ENCODE peak calls at places on chromosome 15, in nine cellular contexts. One of them, this sample, is unnamed.

GRCh38 chr15:23866832-23867231 is 179.7 kb upstream of the NDN start:
- DNase-seq in SK-N-SH: peak; percentile 24
- DNase-seq in fibroblast of lung: no peak
- DNase-seq in neural progenitor cell: peak; percentile 36
- DNase-seq in astrocyte: no peak
- DNase-seq in neuronal stem cell: peak; percentile 30
- DNase-seq in IMR-90: no peak
- DNase-seq in H1: no peak
- DNase-seq in Karpas-422: no peak
- DNase-seq in this sample: peak; percentile 16

GRCh38 chr15:41666353-41666920 is 6.2 kb downstream of the MGA start:
- DNase-seq in SK-N-SH: no peak
- DNase-seq in fibroblast of lung: peak; percentile 57
- DNase-seq in neural progenitor cell: no peak
- DNase-seq in astrocyte: peak; percentile 40
- DNase-seq in neuronal stem cell: no peak
- DNase-seq in IMR-90: peak; percentile 72
- DNase-seq in H1: no peak
- DNase-seq in Karpas-422: no peak
- DNase-seq in this sample: peak; percentile 54

GRCh38 chr15:91482799-91483198 is 370.7 kb upstream of the SLCO3A1 start:
- DNase-seq in SK-N-SH: no peak
- DNase-seq in fibroblast of lung: no peak
- DNase-seq in neural progenitor cell: no peak
- DNase-seq in astrocyte: no peak
- DNase-seq in neuronal stem cell: no peak
- DNase-seq in IMR-90: no peak
- DNase-seq in H1: no peak
- DNase-seq in Karpas-422: no peak
- DNase-seq in this sample: no peak

GRCh38 chr15:47185222-47185800 is 532.0 kb upstream of the SEMA6D start:
- DNase-seq in SK-N-SH: no peak
- DNase-seq in fibroblast of lung: no peak
- DNase-seq in neural progenitor cell: no peak
- DNase-seq in astrocyte: no peak
- DNase-seq in neuronal stem cell: no peak
- DNase-seq in IMR-90: peak; percentile 0
- DNase-seq in H1: no peak
- DNase-seq in Karpas-422: no peak
- DNase-seq in this sample: no peak

GRCh38 chr15:92654662-92655061 is 913 bp downstream of the FAM174B start:
- DNase-seq in SK-N-SH: no peak
- DNase-seq in fibroblast of lung: no peak
- DNase-seq in neural progenitor cell: no peak
- DNase-seq in astrocyte: no peak
- DNase-seq in neuronal stem cell: no peak
- DNase-seq in IMR-90: no peak
- DNase-seq in H1: peak; percentile 42
- DNase-seq in Karpas-422: no peak
- DNase-seq in this sample: no peak

GRCh38 chr15:31974855-31975421 is 55.4 kb upstream of the CHRNA7 start:
- DNase-seq in SK-N-SH: peak; percentile 77
- DNase-seq in fibroblast of lung: no peak
- DNase-seq in neural progenitor cell: peak; percentile 88
- DNase-seq in astrocyte: no peak
- DNase-seq in neuronal stem cell: peak; percentile 72
- DNase-seq in IMR-90: peak; percentile 0
- DNase-seq in H1: peak; percentile 76
- DNase-seq in Karpas-422: peak; percentile 81
- DNase-seq in this sample: peak; percentile 50

GRCh38 chr15:80591471-80591870 is 103.6 kb upstream of the ABHD17C start:
- DNase-seq in SK-N-SH: no peak
- DNase-seq in fibroblast of lung: no peak
- DNase-seq in neural progenitor cell: no peak
- DNase-seq in astrocyte: no peak
- DNase-seq in neuronal stem cell: no peak
- DNase-seq in IMR-90: no peak
- DNase-seq in H1: no peak
- DNase-seq in Karpas-422: no peak
- DNase-seq in this sample: no peak

GRCh38 chr15:31934821-31935220 is 95.5 kb upstream of the CHRNA7 start:
- DNase-seq in SK-N-SH: no peak
- DNase-seq in fibroblast of lung: peak; percentile 86
- DNase-seq in neural progenitor cell: no peak
- DNase-seq in astrocyte: peak; percentile 83
- DNase-seq in neuronal stem cell: no peak
- DNase-seq in IMR-90: no peak
- DNase-seq in H1: no peak
- DNase-seq in Karpas-422: no peak
- DNase-seq in this sample: peak; percentile 13

GRCh38 chr15:65837301-65838283 is 31.7 kb upstream of the RAB11A start:
- DNase-seq in SK-N-SH: no peak
- DNase-seq in fibroblast of lung: no peak
- DNase-seq in neural progenitor cell: no peak
- DNase-seq in astrocyte: no peak
- DNase-seq in neuronal stem cell: no peak
- DNase-seq in IMR-90: no peak
- DNase-seq in H1: no peak
- DNase-seq in Karpas-422: no peak
- DNase-seq in this sample: no peak

GRCh38 chr15:71357357-71357756 is 242.1 kb downstream of the THSD4 start:
- DNase-seq in SK-N-SH: peak; percentile 28
- DNase-seq in fibroblast of lung: no peak
- DNase-seq in neural progenitor cell: peak; percentile 53
- DNase-seq in astrocyte: no peak
- DNase-seq in neuronal stem cell: no peak
- DNase-seq in IMR-90: no peak
- DNase-seq in H1: no peak
- DNase-seq in Karpas-422: no peak
- DNase-seq in this sample: no peak

GRCh38 chr15:22262613-22263020 is 182.3 kb downstream of the OR4M2 start:
- DNase-seq in SK-N-SH: no peak
- DNase-seq in fibroblast of lung: no peak
- DNase-seq in neural progenitor cell: no peak
- DNase-seq in astrocyte: no peak
- DNase-seq in neuronal stem cell: no peak
- DNase-seq in IMR-90: no peak
- DNase-seq in H1: no peak
- DNase-seq in Karpas-422: no peak
- DNase-seq in this sample: no peak

GRCh38 chr15:80418892-80419537 is 14.8 kb downstream of the ARNT2 start:
- DNase-seq in SK-N-SH: peak; percentile 45
- DNase-seq in fibroblast of lung: peak; percentile 53
- DNase-seq in neural progenitor cell: peak; percentile 69
- DNase-seq in astrocyte: peak; percentile 33
- DNase-seq in neuronal stem cell: no peak
- DNase-seq in IMR-90: peak; percentile 72
- DNase-seq in H1: no peak
- DNase-seq in Karpas-422: peak; percentile 75
- DNase-seq in this sample: peak; percentile 83

DNA sequence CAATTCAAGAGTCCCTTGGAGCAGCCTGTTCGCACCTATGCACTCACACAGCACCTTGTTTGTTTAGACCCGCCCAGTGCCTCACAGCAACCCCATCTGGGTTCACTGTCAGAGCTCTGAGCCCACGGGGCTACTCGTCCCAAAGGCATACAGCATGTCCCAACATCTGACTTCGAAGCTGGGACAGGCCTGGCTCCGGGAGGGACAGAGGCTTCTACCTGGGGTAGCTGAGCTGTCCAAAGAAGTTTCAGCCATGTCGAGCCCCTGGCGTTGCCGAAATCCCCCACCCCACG is 28.6 kb upstream of the CYP11A1 start:
- DNase-seq in SK-N-SH: no peak
- DNase-seq in fibroblast of lung: no peak
- DNase-seq in neural progenitor cell: no peak
- DNase-seq in astrocyte: no peak
- DNase-seq in neuronal stem cell: no peak
- DNase-seq in IMR-90: no peak
- DNase-seq in H1: no peak
- DNase-seq in Karpas-422: peak; percentile 71
- DNase-seq in this sample: peak; percentile 38
- H2AFZ ChIP-seq in SK-N-SH: no peak overlapping the region
- H2AFZ ChIP-seq in fibroblast of lung: no peak overlapping the region
- H2AFZ ChIP-seq in neural progenitor cell: no peak overlapping the region
- H2AFZ ChIP-seq in astrocyte: no peak overlapping the region
- H2AFZ ChIP-seq in neuronal stem cell: peak overlapping the region; percentile 54
- H2AFZ ChIP-seq in IMR-90: peak overlapping the region; percentile 76
- H2AFZ ChIP-seq in H1: no peak overlapping the region
- H2AFZ ChIP-seq in Karpas-422: no peak overlapping the region
- H2AFZ ChIP-seq in this sample: no peak overlapping the region

DNA sequence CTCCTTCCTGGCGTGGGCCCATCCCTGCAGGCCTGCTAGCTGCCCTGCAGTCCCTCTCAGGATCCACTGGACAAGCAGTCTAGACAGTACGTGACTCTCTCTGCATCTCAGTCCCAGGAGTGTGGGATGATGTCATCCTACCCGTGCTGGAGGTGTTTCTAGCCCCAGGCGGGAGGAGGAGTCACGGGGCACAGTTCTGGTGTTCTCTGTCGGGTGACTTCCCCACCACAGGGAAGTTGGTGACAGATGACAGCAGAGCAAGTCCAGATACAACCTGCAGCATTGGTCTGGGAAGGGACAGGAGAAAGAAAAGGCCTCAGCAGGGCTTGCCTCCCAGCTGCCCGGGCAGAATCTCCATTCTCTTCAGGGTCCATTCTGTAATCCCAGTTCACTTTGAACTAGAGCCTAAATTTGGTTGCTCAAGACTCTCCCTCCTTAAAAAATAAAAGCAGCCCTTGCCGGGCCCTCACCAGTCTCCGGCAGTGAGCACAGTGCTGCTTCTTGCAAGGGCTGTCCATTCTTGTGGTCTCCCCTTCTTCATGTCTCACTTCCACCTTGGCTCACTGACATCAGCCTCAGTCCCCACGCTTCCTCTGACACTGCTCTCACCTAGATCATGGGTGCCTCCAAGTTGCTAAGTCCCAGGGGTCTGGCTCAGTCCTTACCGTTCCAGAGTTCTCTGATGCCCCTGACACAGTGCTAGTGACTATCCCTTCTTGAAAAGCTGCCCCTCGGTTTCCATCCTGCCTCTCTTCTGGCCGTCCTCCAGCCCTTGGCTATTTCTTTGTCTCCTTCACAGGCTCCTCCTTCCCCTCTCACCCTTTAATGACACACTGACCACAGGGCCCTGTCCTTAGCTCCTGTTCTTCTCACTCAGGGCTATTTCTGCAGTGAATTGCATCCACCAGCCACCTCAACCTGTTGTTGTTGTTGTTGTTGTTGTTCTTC is 30.8 kb downstream of the SLC28A1 start:
- DNase-seq in SK-N-SH: peak; percentile 90
- DNase-seq in fibroblast of lung: peak; percentile 97
- DNase-seq in neural progenitor cell: no peak
- DNase-seq in astrocyte: peak; percentile 96
- DNase-seq in neuronal stem cell: no peak
- DNase-seq in IMR-90: peak; percentile 86
- DNase-seq in H1: no peak
- DNase-seq in Karpas-422: peak; percentile 48
- DNase-seq in this sample: peak; percentile 95
- H2AFZ ChIP-seq in SK-N-SH: peak overlapping the region; percentile 79
- H2AFZ ChIP-seq in fibroblast of lung: peak overlapping the region; percentile 10
- H2AFZ ChIP-seq in neural progenitor cell: no peak overlapping the region
- H2AFZ ChIP-seq in astrocyte: peak overlapping the region; percentile 72
- H2AFZ ChIP-seq in neuronal stem cell: peak overlapping the region; percentile 45
- H2AFZ ChIP-seq in IMR-90: peak overlapping the region; percentile 82
- H2AFZ ChIP-seq in H1: no peak overlapping the region
- H2AFZ ChIP-seq in Karpas-422: peak overlapping the region; percentile 48
- H2AFZ ChIP-seq in this sample: peak overlapping the region; percentile 68

GRCh38 chr15:34851007-34851406 is 55.7 kb upstream of the ACTC1 start:
- DNase-seq in SK-N-SH: no peak
- DNase-seq in fibroblast of lung: no peak
- DNase-seq in neural progenitor cell: no peak
- DNase-seq in astrocyte: no peak
- DNase-seq in neuronal stem cell: no peak
- DNase-seq in IMR-90: no peak
- DNase-seq in H1: no peak
- DNase-seq in Karpas-422: no peak
- DNase-seq in this sample: no peak

GRCh38 chr15:34850121-34850520 is 54.8 kb upstream of the ACTC1 start:
- DNase-seq in SK-N-SH: peak; percentile 40
- DNase-seq in fibroblast of lung: no peak
- DNase-seq in neural progenitor cell: no peak
- DNase-seq in astrocyte: no peak
- DNase-seq in neuronal stem cell: no peak
- DNase-seq in IMR-90: no peak
- DNase-seq in H1: no peak
- DNase-seq in Karpas-422: no peak
- DNase-seq in this sample: no peak

GRCh38 chr15:34851751-34852150 is 56.4 kb upstream of the ACTC1 start:
- DNase-seq in SK-N-SH: no peak
- DNase-seq in fibroblast of lung: no peak
- DNase-seq in neural progenitor cell: no peak
- DNase-seq in astrocyte: no peak
- DNase-seq in neuronal stem cell: no peak
- DNase-seq in IMR-90: no peak
- DNase-seq in H1: no peak
- DNase-seq in Karpas-422: peak; percentile 46
- DNase-seq in this sample: no peak

GRCh38 chr15:34847598-34847997 is 52.2 kb upstream of the ACTC1 start:
- DNase-seq in SK-N-SH: no peak
- DNase-seq in fibroblast of lung: no peak
- DNase-seq in neural progenitor cell: no peak
- DNase-seq in astrocyte: no peak
- DNase-seq in neuronal stem cell: no peak
- DNase-seq in IMR-90: no peak
- DNase-seq in H1: no peak
- DNase-seq in Karpas-422: no peak
- DNase-seq in this sample: peak; percentile 26

DNA sequence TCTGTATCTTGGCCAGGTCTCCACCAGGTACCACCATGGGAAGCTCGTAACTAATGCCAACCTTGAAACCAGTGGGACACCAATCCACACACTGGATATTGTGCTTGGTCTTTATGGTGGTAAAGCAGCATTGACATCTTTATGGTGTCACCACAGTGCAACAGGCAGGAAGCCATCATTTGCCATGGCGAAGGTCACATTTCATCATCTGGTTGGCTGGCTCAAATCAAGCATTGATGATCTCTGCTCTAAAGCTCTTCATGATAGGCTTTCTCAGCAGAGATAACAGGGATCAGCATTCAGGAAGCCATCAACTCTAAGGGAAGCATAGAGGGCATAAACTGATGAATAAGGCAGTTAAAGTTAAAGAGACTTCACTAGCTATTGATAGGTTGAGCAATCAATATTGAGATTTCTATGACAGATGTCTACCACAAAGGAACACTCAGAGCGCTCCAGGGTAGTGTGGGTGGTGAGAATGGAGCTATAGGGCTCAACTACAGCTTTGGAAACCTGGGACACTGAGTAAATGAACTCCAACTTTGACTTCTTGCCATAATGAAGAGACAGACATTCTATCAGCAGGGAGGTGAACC is 54.1 kb upstream of the ACTC1 start:
- DNase-seq in SK-N-SH: no peak
- DNase-seq in fibroblast of lung: no peak
- DNase-seq in neural progenitor cell: no peak
- DNase-seq in astrocyte: no peak
- DNase-seq in neuronal stem cell: no peak
- DNase-seq in IMR-90: no peak
- DNase-seq in H1: no peak
- DNase-seq in Karpas-422: no peak
- DNase-seq in this sample: no peak
- H2AFZ ChIP-seq in SK-N-SH: no peak overlapping the region
- H2AFZ ChIP-seq in fibroblast of lung: no peak overlapping the region
- H2AFZ ChIP-seq in neural progenitor cell: no peak overlapping the region
- H2AFZ ChIP-seq in astrocyte: no peak overlapping the region
- H2AFZ ChIP-seq in neuronal stem cell: no peak overlapping the region
- H2AFZ ChIP-seq in IMR-90: no peak overlapping the region
- H2AFZ ChIP-seq in H1: no peak overlapping the region
- H2AFZ ChIP-seq in Karpas-422: no peak overlapping the region
- H2AFZ ChIP-seq in this sample: no peak overlapping the region

GRCh38 chr15:38647683-38648082 is 83.1 kb upstream of the RASGRP1 start:
- DNase-seq in SK-N-SH: no peak
- DNase-seq in fibroblast of lung: peak; percentile 7
- DNase-seq in neural progenitor cell: peak; percentile 14
- DNase-seq in astrocyte: peak; percentile 4
- DNase-seq in neuronal stem cell: no peak
- DNase-seq in IMR-90: peak; percentile 19
- DNase-seq in H1: no peak
- DNase-seq in Karpas-422: peak; percentile 50
- DNase-seq in this sample: peak; percentile 51
- H2AFZ ChIP-seq in SK-N-SH: no peak overlapping the region
- H2AFZ ChIP-seq in fibroblast of lung: no peak overlapping the region
- H2AFZ ChIP-seq in neural progenitor cell: no peak overlapping the region
- H2AFZ ChIP-seq in astrocyte: no peak overlapping the region
- H2AFZ ChIP-seq in neuronal stem cell: no peak overlapping the region
- H2AFZ ChIP-seq in IMR-90: no peak overlapping the region
- H2AFZ ChIP-seq in H1: no peak overlapping the region
- H2AFZ ChIP-seq in Karpas-422: no peak overlapping the region
- H2AFZ ChIP-seq in this sample: no peak overlapping the region